ENCODE peak calls at places on chromosomes 13 and 19, in ten cellular contexts. N is cardiac fibroblast, G is upper lobe of left lung, T is foreskin melanocyte, P is H7, A is AG10803, S is endothelial cell, H is upper lobe of right lung, Y is HS-5, X is memory B cell. B is an unnamed sample.

GRCh38 chr13:22866221-22866620 is 314.6 kb upstream of the SGCG start:
- DNase-seq in H (no peak), P (no peak), N (no peak), X (no peak), S (no peak), Y (no peak), T (no peak), A (no peak), G (no peak), B (no peak)

GRCh38 chr13:62524498-62524897 is 1108.8 kb upstream of the PCDH20 start:
- DNase-seq in G (no peak), Y (no peak), P (no peak), H (no peak), X (no peak), S (no peak), T (peak; percentile 4), A (no peak), N (no peak), B (no peak)

GRCh38 chr19:39083983-39084731 is at the start of gene ACP7:
- DNase-seq in N (no peak), T (no peak), A (no peak), P (peak; percentile 81), S (no peak), H (no peak), G (no peak), X (no peak), Y (no peak), B (no peak)

GRCh38 chr19:13356185-13356584 is 150.1 kb downstream of the CACNA1A start:
- DNase-seq in G (no peak), N (no peak), S (no peak), Y (no peak), T (no peak), H (no peak), A (no peak), X (no peak), P (no peak), B (no peak)

GRCh38 chr13:21884965-21885567 is 214.2 kb downstream of the FGF9 start:
- DNase-seq in S (peak; percentile 16), X (no peak), G (no peak), A (no peak), N (no peak), T (no peak), P (no peak), H (no peak), Y (no peak), B (no peak)

GRCh38 chr13:97346097-97346496 is 87.9 kb upstream of the RAP2A start:
- DNase-seq in T (no peak), P (no peak), S (no peak), N (no peak), H (no peak), A (no peak), G (no peak), X (no peak), Y (no peak), B (no peak)

GRCh38 chr13:47114030-47114429 is 217.2 kb upstream of the HTR2A start:
- DNase-seq in S (no peak), X (no peak), A (peak; percentile 82), N (peak; percentile 33), G (no peak), Y (peak; percentile 38), H (no peak), T (no peak), P (no peak), B (no peak)

GRCh38 chr13:21075303-21076264 is 14.2 kb upstream of the LATS2 start:
- DNase-seq in Y (no peak), N (peak; percentile 41), H (peak; percentile 72), P (peak; percentile 84), X (peak; percentile 11), T (no peak), A (no peak), S (peak; percentile 75), G (peak; percentile 50), B (peak; percentile 86)

GRCh38 chr13:105670179-105671015 is 865.1 kb downstream of the EFNB2 start:
- DNase-seq in Y (no peak), P (no peak), G (no peak), S (no peak), H (no peak), X (no peak), T (no peak), N (no peak), A (no peak), B (no peak)

GRCh38 chr19:18284710-18285430 is 3.4 kb upstream of the JUND start:
- DNase-seq in N (no peak), H (no peak), A (no peak), T (no peak), X (no peak), G (peak; percentile 19), S (no peak), P (peak; percentile 20), Y (no peak), B (no peak)

GRCh38 chr13:113740661-113741060 is 18.4 kb upstream of the TMEM255B start:
- DNase-seq in X (no peak), G (no peak), N (no peak), S (no peak), P (no peak), A (no peak), H (no peak), T (no peak), Y (no peak), B (peak; percentile 77)

GRCh38 chr19:48169585-48169973 is 565 bp downstream of the LIG1 start:
- DNase-seq in H (peak; percentile 94), N (peak; percentile 71), G (peak; percentile 90), A (peak; percentile 46), X (peak; percentile 92), S (peak; percentile 83), T (no peak), P (peak; percentile 98), Y (peak; percentile 9), B (peak; percentile 92)

GRCh38 chr13:113916330-113916815 is 52.5 kb upstream of the GAS6 start:
- DNase-seq in T (no peak), H (no peak), N (peak; percentile 54), Y (no peak), G (no peak), P (no peak), A (peak; percentile 89), S (no peak), X (no peak), B (peak; percentile 3)

GRCh38 chr19:35313614-35314013 is 15.4 kb upstream of the CD22 start:
- DNase-seq in S (no peak), A (no peak), H (no peak), X (no peak), N (no peak), T (no peak), P (no peak), G (no peak), Y (no peak), B (no peak)

GRCh38 chr13:44519642-44520041 is 56.5 kb downstream of the TSC22D1 start:
- DNase-seq in T (no peak), P (no peak), G (no peak), S (no peak), Y (no peak), N (no peak), X (no peak), A (no peak), H (no peak), B (no peak)

GRCh38 chr13:49551245-49551644 is 34.1 kb downstream of the RCBTB1 start:
- DNase-seq in N (no peak), P (no peak), G (no peak), Y (no peak), T (no peak), H (no peak), S (no peak), X (no peak), A (no peak), B (no peak)

GRCh38 chr19:39307233-39307821 is 11.1 kb downstream of the IFNL1 start:
- DNase-seq in G (peak; percentile 65), H (peak; percentile 79), A (no peak), P (peak; percentile 97), X (no peak), T (no peak), S (no peak), Y (no peak), N (peak; percentile 5), B (peak; percentile 75)

GRCh38 chr19:5691205-5691929 is 1.3 kb downstream of the RPL36 start:
- DNase-seq in Y (no peak), N (peak; percentile 79), A (peak; percentile 55), X (peak; percentile 54), H (peak; percentile 78), G (peak; percentile 45), S (no peak), T (no peak), P (peak; percentile 80), B (peak; percentile 90)

GRCh38 chr19:19531951-19532805 is 3.5 kb downstream of the YJEFN3 start:
- DNase-seq in Y (no peak), T (peak; percentile 43), X (peak; percentile 96), P (peak; percentile 95), G (peak; percentile 85), A (peak; percentile 44), S (peak; percentile 88), H (peak; percentile 91), N (peak; percentile 67), B (peak; percentile 95)

GRCh38 chr19:42280761-42281174 is 11.7 kb downstream of the CIC start:
- DNase-seq in P (peak; percentile 85), A (peak; percentile 21), N (no peak), S (no peak), T (no peak), X (no peak), G (no peak), Y (no peak), H (no peak), B (peak; percentile 90)

GRCh38 chr13:102555914-102556553 is 40.8 kb upstream of the TPP2 start:
- DNase-seq in N (peak; percentile 44), Y (no peak), G (no peak), P (peak; percentile 16), T (peak; percentile 36), H (no peak), A (peak; percentile 25), X (no peak), S (peak; percentile 29), B (no peak)

GRCh38 chr13:20288561-20288960 is 56.4 kb upstream of the GJB6 start:
- DNase-seq in A (no peak), G (no peak), Y (no peak), S (no peak), N (no peak), P (no peak), H (no peak), X (no peak), T (peak; percentile 83), B (no peak)

GRCh38 chr13:111874981-111875380 is 192.0 kb upstream of the SOX1 start:
- DNase-seq in T (no peak), H (no peak), N (no peak), S (no peak), P (no peak), A (no peak), G (no peak), X (no peak), Y (no peak), B (no peak)

GRCh38 chr19:4337906-4338440 is 654 bp downstream of the STAP2 start:
- DNase-seq in N (peak; percentile 39), G (peak; percentile 41), H (no peak), Y (no peak), A (peak; percentile 25), T (peak; percentile 32), X (no peak), S (no peak), P (no peak), B (no peak)

GRCh38 chr19:18366027-18366435 is 19.9 kb upstream of the GDF15 start:
- DNase-seq in P (peak; percentile 19), S (no peak), X (no peak), T (no peak), N (no peak), H (no peak), G (peak; percentile 34), Y (no peak), A (no peak), B (no peak)

GRCh38 chr19:41416194-41416674 is 10.9 kb downstream of the B3GNT8 start:
- DNase-seq in X (no peak), P (no peak), G (peak; percentile 94), S (no peak), Y (no peak), T (no peak), A (no peak), H (peak; percentile 89), N (no peak), B (no peak)

GRCh38 chr13:94173312-94173854 is 306.1 kb downstream of the DCT start:
- DNase-seq in N (no peak), S (no peak), G (no peak), A (peak; percentile 73), T (no peak), X (no peak), P (no peak), H (no peak), Y (no peak), B (no peak)

B was measured in posterior vena cava.